ENCODE peak calls at places on chromosomes 5 and 9, in seven cellular contexts. L is mesendoderm, A is neuronal stem cell, F is IMR-90, Q is H1, N is H9, G is mesenchymal stem cell. M is an unnamed sample. For H3K4me1, the result is how much of the 10 kb centered on the place peaks cover.

GRCh38 chr9:109451311-109452025 is 46.6 kb downstream of the PTPN3 start:
- DNase-seq in N (peak), G (no peak), Q (peak), A (no peak), F (no peak), L (peak), M (no peak)

GRCh38 chr5:133393776-133394476 is 218.4 kb downstream of the FSTL4 start:
- DNase-seq in F (no peak), N (peak), G (no peak), A (no peak), Q (no peak), L (no peak), M (no peak)

GRCh38 chr5:117800261-117800660 is 1188.1 kb downstream of the DTWD2 start:
- DNase-seq in G (peak), L (no peak), N (no peak), F (peak), A (no peak), Q (no peak), M (no peak)

GRCh38 chr9:69465473-69465872 is 140.5 kb downstream of the ENTREP1 start:
- DNase-seq in N (no peak), F (no peak), A (no peak), Q (no peak), L (no peak), G (no peak), M (no peak)

GRCh38 chr9:136327313-136327971 is at the start of gene GPSM1:
- DNase-seq in N (no peak), F (peak), Q (no peak), A (no peak), G (peak), L (no peak), M (no peak)

GRCh38 chr5:15731686-15732085 is 231.7 kb downstream of the FBXL7 start:
- DNase-seq in G (no peak), N (no peak), F (no peak), Q (no peak), L (no peak), A (no peak), M (no peak)

GRCh38 chr5:127080001-127080478 is 6.7 kb upstream of the C5orf63 start:
- DNase-seq in L (peak), F (no peak), G (peak), Q (no peak), A (no peak), N (peak), M (peak)

GRCh38 chr5:67610191-67610912 is 413.8 kb upstream of the CD180 start:
- DNase-seq in A (no peak), L (no peak), G (no peak), N (no peak), Q (no peak), F (no peak), M (no peak)

GRCh38 chr5:179256229-179257189 is 88.8 kb downstream of the ADAMTS2 start:
- DNase-seq in L (no peak), Q (no peak), N (peak), A (no peak), G (no peak), F (no peak), M (no peak)

GRCh38 chr9:124260769-124261603 is 3.2 kb downstream of the NEK6 start:
- DNase-seq in N (no peak), L (peak), F (peak), A (no peak), G (peak), Q (no peak), M (peak)

GRCh38 chr5:2883771-2884170 is 132.3 kb upstream of the IRX2 start:
- DNase-seq in N (no peak), F (no peak), A (no peak), Q (peak), G (no peak), L (no peak), M (no peak)

GRCh38 chr5:157914389-157914788 is 55.4 kb upstream of the CLINT1 start:
- DNase-seq in Q (no peak), L (no peak), N (no peak), F (no peak), A (no peak), G (no peak), M (no peak)

GRCh38 chr5:66814146-66814991 is 218.2 kb downstream of the MAST4 start:
- DNase-seq in A (peak), G (peak), N (no peak), Q (no peak), L (peak), F (peak), M (peak)

GRCh38 chr5:62282079-62282478 is 23.9 kb upstream of the KIF2A start:
- DNase-seq in F (no peak), G (no peak), L (no peak), Q (no peak), A (no peak), N (no peak), M (no peak)

GRCh38 chr5:37217976-37218375 is 31.2 kb downstream of the CPLANE1 start:
- DNase-seq in F (no peak), G (no peak), A (no peak), N (no peak), L (no peak), Q (no peak), M (no peak)

DNA sequence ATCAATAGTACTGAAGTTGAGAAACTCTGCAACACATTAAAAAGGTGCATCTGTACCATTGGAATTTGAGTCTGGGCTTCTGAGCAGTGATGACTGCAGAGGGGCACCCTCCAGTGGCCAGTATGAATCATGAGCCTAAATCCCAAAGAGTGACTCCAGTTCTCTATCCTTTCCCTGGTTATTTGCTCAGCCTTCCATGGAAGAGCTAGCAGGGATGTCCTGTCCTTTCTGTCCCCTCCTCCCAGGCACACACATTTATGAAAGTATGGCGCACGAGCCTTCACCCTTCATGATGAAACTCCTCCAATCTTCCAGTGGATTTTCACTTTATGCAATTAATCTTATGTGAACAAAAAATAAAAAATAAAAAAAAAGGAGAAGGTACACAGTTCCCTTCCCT is 81.0 kb downstream of the ESM1 start:
- DNase-seq in A (peak), N (peak), G (peak), L (peak), Q (no peak), F (peak), M (no peak)
- H3K4me1 ChIP-seq in A (under half), N (under half), G (under half), L (under half), Q (under half), F (under half), M (under half)

DNA sequence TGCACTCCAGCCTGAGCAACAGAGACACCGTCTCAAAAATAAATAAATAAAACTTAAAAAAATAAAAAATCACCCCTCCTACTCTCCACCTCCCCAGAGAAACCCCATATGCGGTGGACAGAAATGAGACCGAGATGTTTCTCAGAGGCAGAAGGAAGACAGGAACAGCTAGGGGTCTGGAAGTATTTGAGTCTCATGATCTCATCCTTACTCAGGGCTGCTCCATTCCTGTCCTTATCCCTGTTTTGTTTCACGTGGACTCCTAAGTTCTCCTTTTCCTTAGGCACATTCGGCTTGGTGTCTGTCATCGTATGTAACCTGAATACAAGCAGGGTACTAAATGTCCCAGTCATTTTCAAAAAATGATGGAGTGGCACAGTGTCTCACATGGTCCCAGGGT is 76.1 kb downstream of the C9orf50 start:
- DNase-seq in A (no peak), L (no peak), N (no peak), Q (no peak), F (peak), G (peak), M (no peak)
- H4K8ac ChIP-seq in A (no peak), L (no peak), N (no peak), Q (no peak), F (peak), G (no peak), M (peak)

GRCh38 chr5:149561848-149562247 is 10.6 kb upstream of the CSNK1A1 start:
- DNase-seq in N (peak), G (peak), Q (no peak), L (peak), F (peak), A (no peak), M (no peak)

GRCh38 chr5:149559712-149560111 is 8.5 kb upstream of the CSNK1A1 start:
- DNase-seq in Q (no peak), G (peak), N (no peak), A (no peak), L (no peak), F (peak), M (no peak)

GRCh38 chr5:149567226-149567625 is 14.1 kb upstream of the ARHGEF37 start:
- DNase-seq in Q (no peak), L (no peak), N (no peak), F (no peak), G (no peak), A (no peak), M (no peak)

GRCh38 chr5:149563461-149563860 is 12.2 kb upstream of the CSNK1A1 start:
- DNase-seq in F (peak), Q (no peak), N (no peak), L (no peak), A (no peak), G (peak), M (peak)
- H3K4me1 ChIP-seq in F (under half), Q (under half), N (under half), L (under half), A (under half), G (under half), M (under half)

DNA sequence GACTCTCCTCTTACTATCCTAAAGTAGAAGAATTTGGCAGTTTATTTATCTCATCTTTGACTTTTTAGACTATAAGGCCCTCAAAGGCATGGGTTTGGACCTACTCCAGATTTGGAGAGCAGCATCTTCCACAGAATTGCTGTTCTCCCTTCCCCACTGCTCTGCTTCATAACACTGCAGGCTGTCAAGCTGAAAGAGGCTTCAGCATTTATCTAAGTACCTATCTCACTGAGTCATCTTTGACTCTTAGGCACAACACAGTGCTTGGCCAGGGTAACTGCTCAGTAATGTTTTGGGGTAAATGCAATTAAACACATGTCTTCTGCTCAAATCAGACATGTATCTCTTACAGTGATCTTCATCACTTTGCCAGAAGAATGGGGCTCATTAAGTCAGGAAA is 60.6 kb downstream of the GRIN3A start:
- DNase-seq in A (no peak), G (no peak), N (no peak), L (peak), Q (no peak), F (no peak), M (peak)
- H4K8ac ChIP-seq in A (no peak), G (no peak), N (no peak), L (no peak), Q (no peak), F (no peak), M (no peak)

GRCh38 chr5:33440482-33441240 is at the start of gene TARS1:
- DNase-seq in A (peak), Q (peak), L (peak), F (peak), N (peak), G (peak), M (peak)

GRCh38 chr5:33441241-33441844 is 578 bp downstream of the TARS1 start:
- DNase-seq in G (no peak), A (no peak), N (no peak), F (peak), Q (no peak), L (no peak), M (peak)

GRCh38 chr5:33445808-33446207 is 5.0 kb downstream of the TARS1 start:
- DNase-seq in G (peak), L (no peak), F (no peak), Q (no peak), N (no peak), A (no peak), M (no peak)

GRCh38 chr5:33448118-33448517 is 7.4 kb downstream of the TARS1 start:
- DNase-seq in G (no peak), A (no peak), Q (no peak), F (no peak), L (no peak), N (no peak), M (no peak)

DNA sequence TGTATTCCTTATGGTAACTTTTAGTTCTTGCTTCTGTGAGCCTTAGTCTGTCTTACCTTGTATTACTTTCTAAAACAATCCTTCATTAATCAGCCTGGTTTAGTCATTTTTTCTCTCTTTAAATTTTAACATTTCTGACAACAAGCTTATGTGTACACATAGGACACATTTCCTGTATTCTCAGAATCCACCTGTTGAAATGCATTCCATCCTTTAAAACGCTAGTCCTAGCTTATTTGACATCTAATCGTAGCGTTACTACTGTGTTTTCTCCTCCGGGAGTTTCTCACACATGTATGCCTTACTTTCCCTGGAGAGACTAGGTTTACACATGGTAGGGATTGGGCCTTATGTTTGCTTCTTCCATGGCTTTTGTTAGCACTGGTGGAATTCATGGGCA is 3.8 kb downstream of the TARS1 start:
- DNase-seq in G (no peak), Q (no peak), A (no peak), N (no peak), F (no peak), L (no peak), M (no peak)
- H3K4me1 ChIP-seq in G (under half), Q (under half), A (under half), N (under half), F (under half), L (under half), M (under half)